ENCODE peak calls at places on chromosomes 16 and 17, in five cellular contexts. T, Q, N, D and A are unnamed samples.

GRCh38 chr16:3292604-3293003 is 9.3 kb downstream of the ZNF263 start:
- DNase-seq in T (no peak), Q (no peak), N (no peak), D (no peak), A (no peak)

GRCh38 chr16:57186630-57187507 is 740 bp downstream of the RSPRY1 start:
- DNase-seq in T (no peak), Q (peak), N (peak), D (no peak), A (peak)

GRCh38 chr17:50950002-50950877 is 84.1 kb upstream of the TOB1 start:
- DNase-seq in T (peak), Q (peak), N (peak), D (peak), A (peak)

GRCh38 chr17:33053641-33054040 is 62.0 kb downstream of the SPACA3 start:
- DNase-seq in T (no peak), Q (no peak), N (no peak), D (no peak), A (no peak)

GRCh38 chr16:1708083-1708767 is 2.2 kb downstream of the MAPK8IP3 start:
- DNase-seq in T (peak), Q (no peak), N (no peak), D (no peak), A (no peak)

GRCh38 chr17:74424117-74424516 is 7.8 kb upstream of the GPRC5C start:
- DNase-seq in T (no peak), Q (no peak), N (no peak), D (no peak), A (no peak)

GRCh38 chr17:69764137-69764536 is 310.9 kb upstream of the KCNJ16 start:
- DNase-seq in T (no peak), Q (no peak), N (no peak), D (no peak), A (no peak)

GRCh38 chr17:63270610-63271009 is 175.5 kb downstream of the CYB561 start:
- DNase-seq in T (no peak), Q (no peak), N (no peak), D (no peak), A (no peak)

GRCh38 chr16:53429221-53429943 is 4.9 kb upstream of the RBL2 start:
- DNase-seq in T (no peak), Q (no peak), N (no peak), D (no peak), A (peak)

GRCh38 chr16:47976609-47977180 is 179.1 kb downstream of the ABCC12 start:
- DNase-seq in T (no peak), Q (no peak), N (no peak), D (no peak), A (no peak)

GRCh38 chr16:4688674-4689045 is 4.7 kb upstream of the NUDT16L1 start:
- DNase-seq in T (no peak), Q (no peak), N (no peak), D (peak), A (no peak)

GRCh38 chr16:89037261-89038152 is 56.1 kb upstream of the ACSF3 start:
- DNase-seq in T (no peak), Q (peak), N (no peak), D (peak), A (peak)

GRCh38 chr17:2421315-2422147 is 20.7 kb upstream of the MNT start:
- DNase-seq in T (no peak), Q (peak), N (no peak), D (no peak), A (no peak)

GRCh38 chr16:82344157-82344556 is 174.1 kb upstream of the MPHOSPH6 start:
- DNase-seq in T (no peak), Q (no peak), N (no peak), D (no peak), A (peak)

GRCh38 chr16:87661561-87661960 is 59.3 kb downstream of the JPH3 start:
- DNase-seq in T (peak), Q (peak), N (peak), D (peak), A (peak)

GRCh38 chr16:64615647-64616280 is 506.1 kb downstream of the CDH11 start:
- DNase-seq in T (no peak), Q (peak), N (no peak), D (peak), A (no peak)

GRCh38 chr17:68057531-68057952 is 22.0 kb downstream of the KPNA2 start:
- DNase-seq in T (no peak), Q (no peak), N (peak), D (no peak), A (peak)

GRCh38 chr17:40598928-40599627 is 33.8 kb upstream of the CCR7 start:
- DNase-seq in T (peak), Q (peak), N (no peak), D (no peak), A (no peak)

GRCh38 chr17:8611671-8612298 is 18.7 kb downstream of the MYH10 start:
- DNase-seq in T (no peak), Q (no peak), N (no peak), D (no peak), A (no peak)

GRCh38 chr17:2710804-2711607 is 558 bp downstream of the CLUH start:
- DNase-seq in T (peak), Q (no peak), N (peak), D (no peak), A (peak)

GRCh38 chr16:48212033-48212432 is 32.1 kb upstream of the LONP2 start:
- DNase-seq in T (no peak), Q (no peak), N (no peak), D (no peak), A (no peak)

GRCh38 chr17:19746517-19746916 is 1.6 kb downstream of the ALDH3A1 start:
- DNase-seq in T (no peak), Q (no peak), N (no peak), D (no peak), A (no peak)

GRCh38 chr16:12706628-12707027 is 97.1 kb downstream of the CPPED1 start:
- DNase-seq in T (no peak), Q (no peak), N (no peak), D (no peak), A (no peak)